ENCODE peak calls at places on chromosomes 1 and 21, in six cellular contexts. D is heart right ventricle, L is GM23338, H is brain microvascular endothelial cell, Z is HCT116, C is BJ. W is an unnamed sample.

GRCh38 chr1:143625886-143626285 is 345.9 kb downstream of the FAM72C start:
- DNase-seq in C (no peak), H (no peak), Z (no peak), D (no peak), L (no peak), W (no peak)

GRCh38 chr1:1624443-1625403 is 7.2 kb upstream of the MMP23B start:
- DNase-seq in H (no peak), Z (no peak), D (peak), L (no peak), C (no peak), W (no peak)

GRCh38 chr1:157170677-157171515 is 32.7 kb upstream of the ETV3 start:
- DNase-seq in C (no peak), D (no peak), L (peak), Z (peak), H (peak), W (no peak)

GRCh38 chr1:160997323-160998038 is 23.5 kb downstream of the F11R start:
- DNase-seq in C (no peak), Z (peak), D (peak), H (peak), L (peak), W (peak)

GRCh38 chr1:234499119-234500039 is 20.4 kb upstream of the TARBP1 start:
- DNase-seq in L (peak), D (peak), C (no peak), H (peak), Z (peak), W (peak)

GRCh38 chr1:24349891-24350290 is 30.7 kb downstream of the GRHL3 start:
- DNase-seq in Z (no peak), H (no peak), D (no peak), L (no peak), C (no peak), W (no peak)

GRCh38 chr1:77533660-77534295 is 148.7 kb downstream of the ZZZ3 start:
- DNase-seq in Z (peak), C (no peak), D (peak), L (peak), H (no peak), W (peak)

GRCh38 chr21:35136106-35136505 is 87.0 kb upstream of the RUNX1 start:
- DNase-seq in D (no peak), L (no peak), Z (no peak), C (no peak), H (no peak), W (no peak)

GRCh38 chr1:243234978-243235657 is 20.0 kb downstream of the CEP170 start:
- DNase-seq in H (no peak), L (no peak), D (no peak), Z (no peak), C (no peak), W (no peak)

GRCh38 chr1:34320081-34320480 is 143.4 kb downstream of the C1orf94 start:
- DNase-seq in H (no peak), C (no peak), D (no peak), Z (no peak), L (no peak), W (no peak)

GRCh38 chr1:85316324-85316723 is 39.9 kb upstream of the BCL10 start:
- DNase-seq in H (no peak), Z (no peak), C (no peak), L (no peak), D (no peak), W (no peak)

GRCh38 chr1:86489242-86489878 is 20.6 kb downstream of the CLCA1 start:
- DNase-seq in Z (no peak), C (no peak), L (no peak), D (no peak), H (no peak), W (no peak)

GRCh38 chr1:10909697-10910489 is 102.6 kb upstream of the TARDBP start:
- DNase-seq in H (no peak), C (no peak), D (no peak), Z (no peak), L (peak), W (peak)

GRCh38 chr1:50419192-50419906 is 3.9 kb downstream of the DMRTA2 start:
- DNase-seq in D (no peak), Z (no peak), H (no peak), L (peak), C (no peak), W (peak)
- TF ChIP-seq CTCF in D (no peak), Z (no peak), H (peak), L (no peak), C (no peak), W (no peak)

GRCh38 chr1:44151332-44151731 is 9.9 kb upstream of the KLF18 start:
- DNase-seq in Z (no peak), C (no peak), D (no peak), L (no peak), H (no peak), W (peak)

GRCh38 chr1:44154665-44155064 is 13.2 kb upstream of the KLF18 start:
- DNase-seq in Z (peak), L (peak), C (no peak), H (no peak), D (no peak), W (no peak)

GRCh38 chr1:44157903-44158302 is 16.5 kb upstream of the KLF18 start:
- DNase-seq in C (no peak), D (no peak), L (no peak), H (no peak), Z (no peak), W (no peak)

GRCh38 chr1:44151808-44152207 is 10.4 kb upstream of the KLF18 start:
- DNase-seq in C (no peak), Z (no peak), H (no peak), L (no peak), D (no peak), W (no peak)

GRCh38 chr1:44154049-44154448 is 12.6 kb upstream of the KLF18 start:
- DNase-seq in Z (peak), L (peak), C (no peak), H (peak), D (no peak), W (no peak)
- TF ChIP-seq CTCF in Z (no peak), L (no peak), C (no peak), H (no peak), D (no peak), W (no peak)

DNA sequence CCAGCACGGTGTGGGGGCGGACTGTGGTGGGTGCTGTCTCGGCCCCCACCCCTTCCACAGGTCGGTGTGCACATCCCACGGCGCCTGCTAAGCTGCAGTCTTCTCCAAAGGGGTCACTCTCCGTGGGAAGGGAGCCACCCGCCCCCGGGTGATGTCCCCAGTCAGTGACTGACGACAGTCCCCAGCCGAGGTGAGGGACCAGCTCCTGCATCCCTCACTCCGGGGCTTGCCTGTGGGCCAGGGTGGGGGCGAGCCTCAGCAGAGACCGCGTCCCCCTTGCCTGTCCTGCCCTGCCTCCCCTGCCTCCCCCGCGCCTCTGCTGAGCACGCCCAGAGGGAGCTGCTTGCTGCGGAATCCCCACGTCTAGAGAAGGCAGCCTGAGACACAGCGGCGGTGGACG is 35.9 kb upstream of the PDE9A start:
- DNase-seq in L (no peak), D (no peak), H (no peak), Z (no peak), C (no peak), W (no peak)
- TF ChIP-seq CTCF in L (no peak), D (no peak), H (no peak), Z (no peak), C (no peak), W (no peak)

DNA sequence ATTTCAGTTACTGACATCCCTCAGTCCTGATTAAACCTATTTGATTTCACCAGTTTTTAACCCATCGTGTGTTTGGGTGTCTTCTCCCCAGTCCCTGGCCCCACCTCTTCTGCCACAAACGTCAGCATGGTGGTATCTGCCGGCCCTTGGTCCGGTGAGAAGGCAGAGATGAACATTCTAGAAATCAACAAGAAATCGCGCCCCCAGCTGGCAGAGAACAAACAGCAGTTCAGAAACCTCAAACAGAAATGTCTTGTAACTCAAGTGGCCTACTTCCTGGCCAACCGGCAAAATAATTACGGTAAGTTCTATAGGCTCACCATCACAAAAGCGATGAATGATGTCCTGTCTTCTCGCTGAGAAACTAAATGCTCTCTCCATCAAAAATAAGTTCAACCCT is 28.7 kb downstream of the NBPF3 start:
- DNase-seq in C (no peak), L (peak), H (peak), Z (no peak), D (no peak), W (no peak)
- TF ChIP-seq CTCF in C (peak), L (peak), H (peak), Z (peak), D (no peak), W (peak)

W was measured in GM20000.